ENCODE peak calls at places on chromosomes 6 and 20, in four cellular contexts. One of them, this sample, is unnamed.

GRCh38 chr6:152273002-152273401 is 364.2 kb downstream of the SYNE1 start:
- DNase-seq in NCI-H1105 treated with DMSO at 0.1 percent for 48 hours: no peak
- DNase-seq in HCT116: no peak
- DNase-seq in cardiac muscle cell: no peak
- DNase-seq in this sample: no peak

GRCh38 chr20:1440024-1440423 is 26.6 kb downstream of the NSFL1C start:
- DNase-seq in NCI-H1105 treated with DMSO at 0.1 percent for 48 hours: no peak
- DNase-seq in HCT116: peak
- DNase-seq in cardiac muscle cell: no peak
- DNase-seq in this sample: peak

GRCh38 chr20:10637062-10637559 is 36.7 kb downstream of the JAG1 start:
- DNase-seq in NCI-H1105 treated with DMSO at 0.1 percent for 48 hours: no peak
- DNase-seq in HCT116: no peak
- DNase-seq in cardiac muscle cell: no peak
- DNase-seq in this sample: no peak

GRCh38 chr6:34276191-34276590 is 27.4 kb upstream of the SMIM29 start:
- DNase-seq in NCI-H1105 treated with DMSO at 0.1 percent for 48 hours: no peak
- DNase-seq in HCT116: no peak
- DNase-seq in cardiac muscle cell: no peak
- DNase-seq in this sample: no peak

GRCh38 chr20:1788039-1788438 is 107.2 kb upstream of the SIRPA start:
- DNase-seq in NCI-H1105 treated with DMSO at 0.1 percent for 48 hours: no peak
- DNase-seq in HCT116: no peak
- DNase-seq in cardiac muscle cell: no peak
- DNase-seq in this sample: no peak

GRCh38 chr6:21371676-21372161 is 221.8 kb upstream of the SOX4 start:
- DNase-seq in NCI-H1105 treated with DMSO at 0.1 percent for 48 hours: no peak
- DNase-seq in HCT116: no peak
- DNase-seq in cardiac muscle cell: peak
- DNase-seq in this sample: no peak

GRCh38 chr6:1263039-1263849 is 48.7 kb upstream of the FOXQ1 start:
- DNase-seq in NCI-H1105 treated with DMSO at 0.1 percent for 48 hours: no peak
- DNase-seq in HCT116: no peak
- DNase-seq in cardiac muscle cell: no peak
- DNase-seq in this sample: no peak

GRCh38 chr6:84065718-84066290 is 32.2 kb downstream of the MRAP2 start:
- DNase-seq in NCI-H1105 treated with DMSO at 0.1 percent for 48 hours: peak
- DNase-seq in HCT116: no peak
- DNase-seq in cardiac muscle cell: no peak
- DNase-seq in this sample: no peak

GRCh38 chr20:25076731-25077609 is 5.0 kb downstream of the VSX1 start:
- DNase-seq in NCI-H1105 treated with DMSO at 0.1 percent for 48 hours: peak
- DNase-seq in HCT116: peak
- DNase-seq in cardiac muscle cell: no peak
- DNase-seq in this sample: peak

GRCh38 chr6:150900049-150900448 is 34.5 kb downstream of the MTHFD1L start:
- DNase-seq in NCI-H1105 treated with DMSO at 0.1 percent for 48 hours: no peak
- DNase-seq in HCT116: no peak
- DNase-seq in cardiac muscle cell: no peak
- DNase-seq in this sample: no peak

GRCh38 chr6:79719248-79719975 is 88.3 kb downstream of the SH3BGRL2 start:
- DNase-seq in NCI-H1105 treated with DMSO at 0.1 percent for 48 hours: no peak
- DNase-seq in HCT116: no peak
- DNase-seq in cardiac muscle cell: no peak
- DNase-seq in this sample: no peak

GRCh38 chr6:53347250-53347920 is 1.4 kb downstream of the ELOVL5 start:
- DNase-seq in NCI-H1105 treated with DMSO at 0.1 percent for 48 hours: peak
- DNase-seq in HCT116: no peak
- DNase-seq in cardiac muscle cell: peak
- DNase-seq in this sample: peak

GRCh38 chr6:99270852-99271251 is 78.6 kb downstream of the FAXC start:
- DNase-seq in NCI-H1105 treated with DMSO at 0.1 percent for 48 hours: no peak
- DNase-seq in HCT116: no peak
- DNase-seq in cardiac muscle cell: no peak
- DNase-seq in this sample: no peak

GRCh38 chr6:45072673-45073072 is 255.5 kb upstream of the RUNX2 start:
- DNase-seq in NCI-H1105 treated with DMSO at 0.1 percent for 48 hours: no peak
- DNase-seq in HCT116: no peak
- DNase-seq in cardiac muscle cell: no peak
- DNase-seq in this sample: no peak

GRCh38 chr20:45467861-45468260 is 1.7 kb upstream of the WFDC2 start:
- DNase-seq in NCI-H1105 treated with DMSO at 0.1 percent for 48 hours: peak
- DNase-seq in HCT116: no peak
- DNase-seq in cardiac muscle cell: no peak
- DNase-seq in this sample: peak

GRCh38 chr6:142763205-142763604 is 181.8 kb downstream of the HIVEP2 start:
- DNase-seq in NCI-H1105 treated with DMSO at 0.1 percent for 48 hours: no peak
- DNase-seq in HCT116: no peak
- DNase-seq in cardiac muscle cell: no peak
- DNase-seq in this sample: no peak

GRCh38 chr20:15296422-15296821 is 959.0 kb upstream of the FLRT3 start:
- DNase-seq in NCI-H1105 treated with DMSO at 0.1 percent for 48 hours: no peak
- DNase-seq in HCT116: no peak
- DNase-seq in cardiac muscle cell: no peak
- DNase-seq in this sample: no peak

GRCh38 chr6:147906361-147906760 is 397.9 kb downstream of the SAMD5 start:
- DNase-seq in NCI-H1105 treated with DMSO at 0.1 percent for 48 hours: no peak
- DNase-seq in HCT116: no peak
- DNase-seq in cardiac muscle cell: no peak
- DNase-seq in this sample: no peak

GRCh38 chr6:118249680-118250079 is 298.4 kb upstream of the PLN start:
- DNase-seq in NCI-H1105 treated with DMSO at 0.1 percent for 48 hours: no peak
- DNase-seq in HCT116: no peak
- DNase-seq in cardiac muscle cell: peak
- DNase-seq in this sample: no peak

GRCh38 chr20:17026346-17026745 is 200.5 kb upstream of the PCSK2 start:
- DNase-seq in NCI-H1105 treated with DMSO at 0.1 percent for 48 hours: no peak
- DNase-seq in HCT116: no peak
- DNase-seq in cardiac muscle cell: no peak
- DNase-seq in this sample: no peak

GRCh38 chr20:36384022-36384619 is 78.0 kb downstream of the DLGAP4 start:
- DNase-seq in NCI-H1105 treated with DMSO at 0.1 percent for 48 hours: no peak
- DNase-seq in HCT116: peak
- DNase-seq in cardiac muscle cell: peak
- DNase-seq in this sample: no peak

GRCh38 chr20:14845199-14846160 is 508.1 kb upstream of the FLRT3 start:
- DNase-seq in NCI-H1105 treated with DMSO at 0.1 percent for 48 hours: no peak
- DNase-seq in HCT116: no peak
- DNase-seq in cardiac muscle cell: no peak
- DNase-seq in this sample: no peak

GRCh38 chr20:3916347-3916746 is 27.2 kb downstream of the PANK2 start:
- DNase-seq in NCI-H1105 treated with DMSO at 0.1 percent for 48 hours: no peak
- DNase-seq in HCT116: no peak
- DNase-seq in cardiac muscle cell: no peak
- DNase-seq in this sample: no peak

GRCh38 chr6:145948328-145948727 is 15.8 kb downstream of the SHPRH start:
- DNase-seq in NCI-H1105 treated with DMSO at 0.1 percent for 48 hours: no peak
- DNase-seq in HCT116: no peak
- DNase-seq in cardiac muscle cell: no peak
- DNase-seq in this sample: no peak

GRCh38 chr6:125294925-125295324 is 6.8 kb downstream of the HDDC2 start:
- DNase-seq in NCI-H1105 treated with DMSO at 0.1 percent for 48 hours: peak
- DNase-seq in HCT116: no peak
- DNase-seq in cardiac muscle cell: no peak
- DNase-seq in this sample: no peak

GRCh38 chr6:7543761-7544424 is 2.4 kb downstream of the DSP start:
- DNase-seq in NCI-H1105 treated with DMSO at 0.1 percent for 48 hours: no peak
- DNase-seq in HCT116: no peak
- DNase-seq in cardiac muscle cell: peak
- DNase-seq in this sample: peak

GRCh38 chr6:170111816-170112582 is 178.9 kb downstream of the DLL1 start:
- DNase-seq in NCI-H1105 treated with DMSO at 0.1 percent for 48 hours: no peak
- DNase-seq in HCT116: no peak
- DNase-seq in cardiac muscle cell: no peak
- DNase-seq in this sample: peak

GRCh38 chr6:114342086-114342825 is 567 bp downstream of the HS3ST5 start:
- DNase-seq in NCI-H1105 treated with DMSO at 0.1 percent for 48 hours: peak
- DNase-seq in HCT116: no peak
- DNase-seq in cardiac muscle cell: peak
- DNase-seq in this sample: peak

GRCh38 chr6:140153703-140154102 is 779.3 kb upstream of the CITED2 start:
- DNase-seq in NCI-H1105 treated with DMSO at 0.1 percent for 48 hours: no peak
- DNase-seq in HCT116: no peak
- DNase-seq in cardiac muscle cell: no peak
- DNase-seq in this sample: no peak

GRCh38 chr6:5136856-5137255 is 51.7 kb downstream of the PPP1R3G start:
- DNase-seq in NCI-H1105 treated with DMSO at 0.1 percent for 48 hours: no peak
- DNase-seq in HCT116: no peak
- DNase-seq in cardiac muscle cell: no peak
- DNase-seq in this sample: no peak

GRCh38 chr6:1322725-1323219 is 10.9 kb downstream of the FOXQ1 start:
- DNase-seq in NCI-H1105 treated with DMSO at 0.1 percent for 48 hours: no peak
- DNase-seq in HCT116: no peak
- DNase-seq in cardiac muscle cell: no peak
- DNase-seq in this sample: no peak

GRCh38 chr6:160374836-160375560 is 26.8 kb downstream of the SLC22A3 start:
- DNase-seq in NCI-H1105 treated with DMSO at 0.1 percent for 48 hours: no peak
- DNase-seq in HCT116: no peak
- DNase-seq in cardiac muscle cell: no peak
- DNase-seq in this sample: no peak

GRCh38 chr6:121780325-121781313 is 345.2 kb downstream of the GJA1 start:
- DNase-seq in NCI-H1105 treated with DMSO at 0.1 percent for 48 hours: peak
- DNase-seq in HCT116: peak
- DNase-seq in cardiac muscle cell: no peak
- DNase-seq in this sample: no peak

GRCh38 chr6:154157706-154158105 is 118.7 kb downstream of the OPRM1 start:
- DNase-seq in NCI-H1105 treated with DMSO at 0.1 percent for 48 hours: no peak
- DNase-seq in HCT116: no peak
- DNase-seq in cardiac muscle cell: no peak
- DNase-seq in this sample: no peak

GRCh38 chr6:3804981-3805380 is 44.2 kb upstream of the FAM50B start:
- DNase-seq in NCI-H1105 treated with DMSO at 0.1 percent for 48 hours: no peak
- DNase-seq in HCT116: no peak
- DNase-seq in cardiac muscle cell: no peak
- DNase-seq in this sample: no peak

GRCh38 chr6:62652692-62653328 is 366.8 kb upstream of the KHDRBS2 start:
- DNase-seq in NCI-H1105 treated with DMSO at 0.1 percent for 48 hours: no peak
- DNase-seq in HCT116: peak
- DNase-seq in cardiac muscle cell: peak
- DNase-seq in this sample: no peak

GRCh38 chr6:68200929-68201328 is 434.2 kb upstream of the ADGRB3 start:
- DNase-seq in NCI-H1105 treated with DMSO at 0.1 percent for 48 hours: no peak
- DNase-seq in HCT116: no peak
- DNase-seq in cardiac muscle cell: no peak
- DNase-seq in this sample: no peak

GRCh38 chr20:8646026-8646425 is 422.9 kb upstream of the PLCB4 start:
- DNase-seq in NCI-H1105 treated with DMSO at 0.1 percent for 48 hours: peak
- DNase-seq in HCT116: no peak
- DNase-seq in cardiac muscle cell: no peak
- DNase-seq in this sample: no peak

GRCh38 chr6:107443066-107443903 is 16.1 kb downstream of the PDSS2 start:
- DNase-seq in NCI-H1105 treated with DMSO at 0.1 percent for 48 hours: no peak
- DNase-seq in HCT116: no peak
- DNase-seq in cardiac muscle cell: no peak
- DNase-seq in this sample: no peak

This sample was measured in NCI-H146.